ENCODE peak calls at places on chromosomes 5 and 9, in seven cellular contexts. U is stimulated activated naive B cell treated with anti-CD40 and anti-IgM and Interleukin-4, amounts not matched to agents 10 μg/mL and 1 μg/mL and 100 μg/mL, for 72 hours; I is heart left ventricle; P is NCI-H748 treated with DMSO at 0.1 percent for 48 hours; E is activated CD4-positive, alpha-beta T cell treated with anti-CD3 and anti-CD28 coated beads, Interleukin-2, amount 50 U/mL, for 48 hours; H is NCI-H1436; D is T-helper 2 cell. C is an unnamed sample.

GRCh38 chr9:107523539-107523938 is 34.0 kb upstream of the KLF4 start:
- DNase-seq in U (no peak), I (no peak), P (no peak), E (no peak), H (no peak), D (no peak), C (no peak)

GRCh38 chr9:113903514-113904077 is 27.5 kb downstream of the ZNF618 start:
- DNase-seq in U (no peak), I (no peak), P (no peak), E (no peak), H (no peak), D (no peak), C (no peak)

GRCh38 chr9:126989847-126990821 is 75.6 kb downstream of the RALGPS1 start:
- DNase-seq in U (no peak), I (peak; percentile 67), P (no peak), E (no peak), H (no peak), D (no peak), C (peak; percentile 64)

GRCh38 chr9:103245369-103245768 is 250.2 kb downstream of the CYLC2 start:
- DNase-seq in U (no peak), I (no peak), P (no peak), E (no peak), H (peak; percentile 52), D (no peak), C (no peak)

GRCh38 chr5:25362799-25363198 is 718.0 kb upstream of the CDH10 start:
- DNase-seq in U (no peak), I (no peak), P (no peak), E (no peak), H (no peak), D (no peak), C (no peak)

GRCh38 chr9:86298873-86299272 is 16.5 kb upstream of the ISCA1 start:
- DNase-seq in U (no peak), I (no peak), P (no peak), E (no peak), H (no peak), D (no peak), C (no peak)

GRCh38 chr5:73801736-73802135 is 175.7 kb downstream of the ARHGEF28 start:
- DNase-seq in U (no peak), I (no peak), P (no peak), E (no peak), H (no peak), D (no peak), C (no peak)

GRCh38 chr5:64074533-64074932 is 91.1 kb upstream of the RNF180 start:
- DNase-seq in U (no peak), I (no peak), P (no peak), E (no peak), H (peak; percentile 8), D (no peak), C (no peak)

GRCh38 chr9:112006361-112007020 is 109.9 kb downstream of the UGCG start:
- DNase-seq in U (no peak), I (no peak), P (no peak), E (no peak), H (no peak), D (no peak), C (no peak)

GRCh38 chr5:124512236-124512635 is 234.2 kb downstream of the ZNF608 start:
- DNase-seq in U (no peak), I (no peak), P (no peak), E (no peak), H (no peak), D (no peak), C (peak; percentile 44)

GRCh38 chr9:134010774-134011173 is 14.5 kb upstream of the BRD3OS start:
- DNase-seq in U (no peak), I (no peak), P (no peak), E (no peak), H (no peak), D (no peak), C (no peak)

GRCh38 chr5:3615829-3616228 is 20.2 kb downstream of the IRX1 start:
- DNase-seq in U (no peak), I (no peak), P (no peak), E (no peak), H (no peak), D (no peak), C (no peak)

GRCh38 chr5:134079748-134080581 is 34.5 kb upstream of the TCF7 start:
- DNase-seq in U (no peak), I (no peak), P (no peak), E (peak; percentile 75), H (no peak), D (peak; percentile 58), C (no peak)

GRCh38 chr5:154284433-154284832 is 93.9 kb downstream of the GALNT10 start:
- DNase-seq in U (peak; percentile 42), I (no peak), P (no peak), E (no peak), H (no peak), D (no peak), C (no peak)

GRCh38 chr9:20591223-20591622 is 31.1 kb downstream of the MLLT3 start:
- DNase-seq in U (no peak), I (no peak), P (no peak), E (no peak), H (no peak), D (no peak), C (no peak)

GRCh38 chr9:37215456-37216229 is 95.3 kb downstream of the ZCCHC7 start:
- DNase-seq in U (no peak), I (no peak), P (no peak), E (no peak), H (peak; percentile 24), D (no peak), C (no peak)

GRCh38 chr5:3339092-3339797 is 256.4 kb upstream of the IRX1 start:
- DNase-seq in U (no peak), I (no peak), P (peak; percentile 57), E (no peak), H (no peak), D (no peak), C (no peak)

GRCh38 chr5:53333160-53333559 is 147.3 kb upstream of the FST start:
- DNase-seq in U (no peak), I (no peak), P (no peak), E (no peak), H (no peak), D (no peak), C (no peak)

GRCh38 chr9:14258156-14258555 is 55.8 kb downstream of the NFIB start:
- DNase-seq in U (no peak), I (no peak), P (no peak), E (no peak), H (no peak), D (no peak), C (no peak)

GRCh38 chr9:24464321-24464951 is 81.3 kb downstream of the IZUMO3 start:
- DNase-seq in U (no peak), I (no peak), P (no peak), E (no peak), H (no peak), D (no peak), C (no peak)

GRCh38 chr5:35988529-35988928 is 2.7 kb downstream of the UGT3A1 start:
- DNase-seq in U (no peak), I (no peak), P (no peak), E (no peak), H (no peak), D (no peak), C (no peak)

GRCh38 chr5:68467791-68468190 is 252.2 kb downstream of the PIK3R1 start:
- DNase-seq in U (no peak), I (no peak), P (no peak), E (no peak), H (no peak), D (no peak), C (no peak)

GRCh38 chr9:35882265-35882848 is 12.2 kb upstream of the OR13J1 start:
- DNase-seq in U (peak; percentile 50), I (peak; percentile 81), P (peak; percentile 50), E (peak; percentile 85), H (peak; percentile 58), D (peak; percentile 69), C (peak; percentile 88)

GRCh38 chr5:34728236-34728635 is 72.1 kb downstream of the RAI14 start:
- DNase-seq in U (no peak), I (no peak), P (no peak), E (no peak), H (no peak), D (no peak), C (no peak)

GRCh38 chr5:175885813-175886212 is 14.4 kb downstream of the CPLX2 start:
- DNase-seq in U (no peak), I (no peak), P (no peak), E (no peak), H (no peak), D (no peak), C (no peak)

GRCh38 chr5:135843571-135844337 is 9.3 kb downstream of the SLC25A48 start:
- DNase-seq in U (no peak), I (no peak), P (no peak), E (no peak), H (no peak), D (no peak), C (no peak)

GRCh38 chr9:132794730-132795380 is 83.2 kb downstream of the AK8 start:
- DNase-seq in U (no peak), I (no peak), P (peak; percentile 19), E (no peak), H (no peak), D (no peak), C (no peak)

GRCh38 chr5:35852084-35852734 is 4.5 kb upstream of the IL7R start:
- DNase-seq in U (peak; percentile 49), I (no peak), P (no peak), E (peak; percentile 59), H (no peak), D (peak; percentile 25), C (no peak)

GRCh38 chr9:136840140-136840876 is 2.0 kb upstream of the AJM1 start:
- DNase-seq in U (no peak), I (no peak), P (no peak), E (no peak), H (no peak), D (no peak), C (no peak)

GRCh38 chr5:94830520-94830919 is 212.1 kb downstream of the SLF1 start:
- DNase-seq in U (no peak), I (no peak), P (no peak), E (no peak), H (no peak), D (no peak), C (no peak)

GRCh38 chr5:139275536-139276297 is 17.8 kb upstream of the MATR3 start:
- DNase-seq in U (no peak), I (no peak), P (no peak), E (no peak), H (no peak), D (no peak), C (no peak)

GRCh38 chr9:137305060-137305787 is 3.2 kb upstream of the NRARP start:
- DNase-seq in U (no peak), I (peak; percentile 78), P (no peak), E (peak; percentile 78), H (peak; percentile 51), D (peak; percentile 30), C (peak; percentile 79)

C was measured in left cardiac atrium.